ENCODE peak calls at places on chromosomes 6 and 20, in four cellular contexts. J, A, V and X are unnamed samples.

GRCh38 chr6:2688416-2689064 is 62.2 kb downstream of the MYLK4 start:
- DNase-seq in J (no peak), A (no peak), V (no peak), X (no peak)

GRCh38 chr20:40279390-40279789 is 409.6 kb downstream of the MAFB start:
- DNase-seq in J (peak), A (no peak), V (no peak), X (no peak)

GRCh38 chr6:139855741-139856206 is 481.3 kb upstream of the CITED2 start:
- DNase-seq in J (no peak), A (no peak), V (no peak), X (no peak)

GRCh38 chr6:16168858-16169257 is 40.0 kb downstream of the MYLIP start:
- DNase-seq in J (no peak), A (no peak), V (no peak), X (peak)

GRCh38 chr6:40054602-40055001 is 120.3 kb upstream of the MOCS1 start:
- DNase-seq in J (no peak), A (no peak), V (no peak), X (no peak)

GRCh38 chr6:117463762-117464665 is 18.5 kb upstream of the DCBLD1 start:
- DNase-seq in J (no peak), A (no peak), V (no peak), X (no peak)

GRCh38 chr6:127592964-127593363 is 16.0 kb downstream of the C6orf58 start:
- DNase-seq in J (no peak), A (no peak), V (no peak), X (no peak)

GRCh38 chr20:48285656-48286055 is 500.4 kb upstream of the SULF2 start:
- DNase-seq in J (no peak), A (no peak), V (no peak), X (no peak)

GRCh38 chr6:105519954-105520353 is 117.1 kb upstream of the PREP start:
- DNase-seq in J (no peak), A (no peak), V (no peak), X (no peak)

GRCh38 chr6:119197271-119197670 is 118.8 kb upstream of the FAM184A start:
- DNase-seq in J (no peak), A (no peak), V (no peak), X (no peak)

GRCh38 chr20:21548390-21549035 is 34.6 kb upstream of the NKX2-2 start:
- DNase-seq in J (no peak), A (no peak), V (no peak), X (no peak)

GRCh38 chr6:168090064-168090690 is 11.2 kb upstream of the FRMD1 start:
- DNase-seq in J (no peak), A (peak), V (no peak), X (no peak)

GRCh38 chr6:12113190-12113578 is 101.1 kb downstream of the HIVEP1 start:
- DNase-seq in J (no peak), A (no peak), V (no peak), X (no peak)

GRCh38 chr20:2118783-2119182 is 17.2 kb downstream of the STK35 start:
- DNase-seq in J (no peak), A (no peak), V (no peak), X (no peak)

GRCh38 chr6:145540741-145541140 is 194.6 kb downstream of the EPM2A start:
- DNase-seq in J (no peak), A (no peak), V (no peak), X (no peak)

GRCh38 chr6:19289408-19289967 is 547.7 kb upstream of the ID4 start:
- DNase-seq in J (no peak), A (no peak), V (no peak), X (no peak)

GRCh38 chr6:133062702-133063319 is 178.3 kb upstream of the EYA4 start:
- DNase-seq in J (no peak), A (no peak), V (no peak), X (no peak)

GRCh38 chr20:50376179-50376887 is 133.8 kb upstream of the PTPN1 start:
- DNase-seq in J (no peak), A (no peak), V (no peak), X (no peak)
- H3K27ac ChIP-seq in J (peak), A (no peak), V (no peak), X (no peak)

DNA sequence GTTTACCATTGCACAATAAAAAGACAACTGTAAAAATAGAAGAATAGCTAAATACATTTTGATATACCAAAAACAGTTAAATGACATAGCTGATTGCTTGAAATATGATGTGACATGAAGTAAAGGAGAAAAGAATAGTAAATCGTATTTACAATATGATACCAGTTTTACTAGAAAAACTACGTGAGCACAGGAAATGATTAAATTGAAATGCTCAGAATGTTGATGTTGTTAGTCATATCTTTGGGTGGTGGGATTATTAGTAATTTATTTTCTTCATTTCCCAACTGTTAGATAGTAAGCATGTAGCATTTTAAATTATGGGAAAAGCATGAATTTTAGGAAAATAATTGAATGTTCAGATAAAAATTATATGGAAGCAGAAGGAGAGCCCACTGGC is 268.3 kb upstream of the TAB2 start:
- DNase-seq in J (no peak), A (no peak), V (no peak), X (no peak)
- H3K27ac ChIP-seq in J (no peak), A (no peak), V (no peak), X (no peak)

DNA sequence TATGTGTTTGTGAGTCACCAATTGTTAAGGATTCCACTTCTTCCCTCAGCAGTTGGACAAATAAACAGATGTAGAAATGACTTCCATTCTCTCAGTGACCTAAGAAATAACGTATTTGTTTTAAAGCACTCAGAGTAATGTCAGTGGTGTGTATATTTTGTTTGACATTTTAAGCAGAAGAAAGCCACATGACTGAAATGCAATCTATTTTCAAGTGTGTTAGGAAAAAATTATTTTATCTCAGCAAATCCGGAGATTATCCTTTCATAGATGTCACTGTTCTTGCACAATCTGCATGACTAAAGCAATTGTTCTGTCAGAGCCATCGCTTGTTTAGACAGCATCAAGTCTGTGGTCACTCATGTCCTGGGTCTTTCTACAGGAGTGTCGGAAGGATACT is 77.1 kb downstream of the JAG1 start:
- DNase-seq in J (no peak), A (no peak), V (no peak), X (no peak)
- H3K27ac ChIP-seq in J (no peak), A (no peak), V (no peak), X (no peak)

DNA sequence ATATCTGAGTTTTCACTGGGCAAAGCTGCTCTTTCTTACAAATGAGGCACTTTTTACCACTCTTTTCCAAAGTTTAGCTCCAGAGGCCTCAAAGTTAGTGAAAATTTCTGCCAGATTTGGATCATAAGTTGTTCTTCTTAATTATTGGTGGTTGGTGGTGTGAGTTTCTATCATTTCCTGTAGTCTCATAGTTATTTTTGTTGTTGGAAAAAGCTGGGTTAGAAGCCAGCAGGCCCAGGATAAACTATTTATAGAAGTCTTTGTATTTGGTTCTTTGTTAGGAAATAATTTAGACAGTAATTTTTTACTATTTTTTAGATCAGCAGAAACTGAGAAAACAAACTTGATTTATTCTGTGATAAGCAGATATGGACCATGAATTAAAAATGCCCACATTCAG is 10.6 kb downstream of the PFDN4 start:
- DNase-seq in J (no peak), A (no peak), V (no peak), X (no peak)
- H3K27ac ChIP-seq in J (no peak), A (no peak), V (no peak), X (no peak)

GRCh38 chr6:89468998-89469397 is 36.0 kb downstream of the ANKRD6 start:
- DNase-seq in J (no peak), A (no peak), V (no peak), X (no peak)

GRCh38 chr6:89467437-89467836 is 34.5 kb downstream of the ANKRD6 start:
- DNase-seq in J (no peak), A (no peak), V (no peak), X (no peak)

GRCh38 chr6:89475634-89476033 is 42.7 kb downstream of the ANKRD6 start:
- DNase-seq in J (no peak), A (no peak), V (no peak), X (no peak)

GRCh38 chr6:89475106-89475505 is 42.2 kb downstream of the ANKRD6 start:
- DNase-seq in J (no peak), A (no peak), V (no peak), X (no peak)

DNA sequence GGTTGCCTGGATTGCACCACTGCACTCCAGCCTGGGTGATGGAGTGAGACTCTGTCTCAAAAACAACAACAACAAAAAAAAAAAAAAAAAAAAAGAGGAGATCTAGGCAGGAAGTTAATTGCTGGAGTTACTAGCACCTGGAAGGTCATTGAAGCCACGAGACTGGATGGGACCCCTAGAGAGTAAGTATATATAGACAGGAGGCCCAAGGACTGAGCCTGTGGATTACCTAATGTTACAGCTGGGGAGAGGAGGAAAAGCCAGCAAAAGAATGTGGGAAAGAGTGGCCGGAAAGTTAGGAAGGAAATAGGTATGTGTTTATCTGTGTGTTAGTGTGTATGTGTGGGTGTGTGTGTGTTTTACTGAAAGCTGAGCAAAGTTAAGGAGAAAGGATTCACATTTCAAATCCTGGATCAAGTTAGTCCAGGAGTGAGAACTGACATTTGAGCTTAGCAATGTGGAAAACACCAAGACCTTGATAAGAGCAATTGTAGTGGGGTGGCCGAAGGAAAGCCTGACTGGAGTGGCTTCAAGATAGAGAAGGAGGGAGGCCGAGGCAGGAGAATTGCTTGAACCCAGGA is 38.4 kb downstream of the ANKRD6 start:
- DNase-seq in J (no peak), A (no peak), V (no peak), X (no peak)
- H3K27ac ChIP-seq in J (no peak), A (no peak), V (no peak), X (no peak)

GRCh38 chr20:49717693-49718092 is 4.0 kb upstream of the B4GALT5 start:
- DNase-seq in J (no peak), A (no peak), V (no peak), X (no peak)
- H3K27ac ChIP-seq in J (no peak), A (no peak), V (no peak), X (no peak)

GRCh38 chr20:51735728-51736600 is 32.2 kb downstream of the ATP9A start:
- DNase-seq in J (no peak), A (no peak), V (no peak), X (no peak)
- H3K27ac ChIP-seq in J (no peak), A (no peak), V (no peak), X (peak)

GRCh38 chr6:51432481-51432880 is 613.8 kb downstream of the TFAP2B start:
- DNase-seq in J (no peak), A (no peak), V (no peak), X (no peak)
- H3K27ac ChIP-seq in J (no peak), A (no peak), V (no peak), X (no peak)

GRCh38 chr6:116328528-116328903 is 42.2 kb upstream of the DSE start:
- DNase-seq in J (no peak), A (no peak), V (no peak), X (no peak)
- H3K27ac ChIP-seq in J (no peak), A (peak), V (peak), X (no peak)